ENCODE peak calls at places on chromosome 1, in four cellular contexts. S, G, Q and V are unnamed samples.

GRCh38 chr1:11782127-11782708 is 20.2 kb downstream of the C1orf167 start:
- DNase-seq in S (no peak), G (no peak), Q (no peak), V (no peak)

GRCh38 chr1:180527270-180527669 is 24.9 kb upstream of the ACBD6 start:
- DNase-seq in Q (peak), G (no peak), S (peak), V (no peak)

GRCh38 chr1:245500546-245500945 is 345.8 kb downstream of the KIF26B start:
- DNase-seq in S (peak), G (no peak), Q (no peak), V (peak)

GRCh38 chr1:98406346-98407088 is 255.0 kb upstream of the SNX7 start:
- DNase-seq in Q (no peak), G (no peak), S (no peak), V (no peak)

GRCh38 chr1:229848762-229849677 is 218.0 kb upstream of the GALNT2 start:
- DNase-seq in Q (peak), G (no peak), S (peak), V (peak)

GRCh38 chr1:169392406-169392805 is 24.4 kb downstream of the BLZF1 start:
- DNase-seq in S (peak), Q (no peak), G (no peak), V (no peak)

GRCh38 chr1:61089338-61089737 is 7.0 kb downstream of the NFIA start:
- DNase-seq in Q (no peak), S (no peak), G (no peak), V (no peak)

GRCh38 chr1:223421025-223421424 is 27.8 kb downstream of the CCDC185 start:
- DNase-seq in Q (no peak), G (no peak), S (no peak), V (no peak)

GRCh38 chr1:30966690-30967369 is 58.3 kb upstream of the SDC3 start:
- DNase-seq in S (no peak), G (no peak), Q (peak), V (peak)

GRCh38 chr1:156284762-156285161 is 637 bp downstream of the TMEM79 start:
- DNase-seq in Q (no peak), S (no peak), G (no peak), V (no peak)

GRCh38 chr1:156282479-156283222 is at the start of gene SMG5:
- DNase-seq in S (peak), Q (peak), G (peak), V (peak)

GRCh38 chr1:156286061-156286460 is 1.9 kb downstream of the TMEM79 start:
- DNase-seq in G (no peak), Q (no peak), S (no peak), V (no peak)

GRCh38 chr1:156284112-156284511 is at the start of gene TMEM79:
- DNase-seq in Q (peak), S (no peak), G (no peak), V (no peak)

GRCh38 chr1:156285437-156285836 is 1.3 kb downstream of the TMEM79 start:
- DNase-seq in G (no peak), S (no peak), Q (no peak), V (no peak)
- H2BK5ac ChIP-seq in G (no peak), S (no peak), Q (no peak), V (no peak)

GRCh38 chr1:67747667-67748066 is 62.7 kb downstream of the GADD45A start:
- DNase-seq in Q (peak), S (no peak), G (no peak), V (no peak)
- H2BK5ac ChIP-seq in Q (no peak), S (peak), G (no peak), V (peak)

GRCh38 chr1:942864-943533 is 16.1 kb downstream of the NOC2L start:
- DNase-seq in Q (no peak), S (no peak), G (no peak), V (peak)
- H2BK5ac ChIP-seq in Q (no peak), S (peak), G (no peak), V (no peak)

GRCh38 chr1:53116933-53117332 is 25.5 kb downstream of the SLC1A7 start:
- DNase-seq in S (no peak), Q (no peak), G (no peak), V (no peak)
- H2BK5ac ChIP-seq in S (no peak), Q (no peak), G (no peak), V (no peak)

GRCh38 chr1:25169168-25169567 is 63.1 kb downstream of the SYF2 start:
- DNase-seq in S (no peak), G (no peak), Q (no peak), V (no peak)

GRCh38 chr1:25168193-25169071 is 63.9 kb downstream of the SYF2 start:
- DNase-seq in Q (no peak), G (no peak), S (no peak), V (no peak)

GRCh38 chr1:25166847-25167246 is 65.5 kb downstream of the SYF2 start:
- DNase-seq in Q (no peak), G (no peak), S (no peak), V (no peak)

GRCh38 chr1:25169610-25170009 is 62.7 kb downstream of the SYF2 start:
- DNase-seq in S (no peak), G (no peak), Q (no peak), V (no peak)

DNA sequence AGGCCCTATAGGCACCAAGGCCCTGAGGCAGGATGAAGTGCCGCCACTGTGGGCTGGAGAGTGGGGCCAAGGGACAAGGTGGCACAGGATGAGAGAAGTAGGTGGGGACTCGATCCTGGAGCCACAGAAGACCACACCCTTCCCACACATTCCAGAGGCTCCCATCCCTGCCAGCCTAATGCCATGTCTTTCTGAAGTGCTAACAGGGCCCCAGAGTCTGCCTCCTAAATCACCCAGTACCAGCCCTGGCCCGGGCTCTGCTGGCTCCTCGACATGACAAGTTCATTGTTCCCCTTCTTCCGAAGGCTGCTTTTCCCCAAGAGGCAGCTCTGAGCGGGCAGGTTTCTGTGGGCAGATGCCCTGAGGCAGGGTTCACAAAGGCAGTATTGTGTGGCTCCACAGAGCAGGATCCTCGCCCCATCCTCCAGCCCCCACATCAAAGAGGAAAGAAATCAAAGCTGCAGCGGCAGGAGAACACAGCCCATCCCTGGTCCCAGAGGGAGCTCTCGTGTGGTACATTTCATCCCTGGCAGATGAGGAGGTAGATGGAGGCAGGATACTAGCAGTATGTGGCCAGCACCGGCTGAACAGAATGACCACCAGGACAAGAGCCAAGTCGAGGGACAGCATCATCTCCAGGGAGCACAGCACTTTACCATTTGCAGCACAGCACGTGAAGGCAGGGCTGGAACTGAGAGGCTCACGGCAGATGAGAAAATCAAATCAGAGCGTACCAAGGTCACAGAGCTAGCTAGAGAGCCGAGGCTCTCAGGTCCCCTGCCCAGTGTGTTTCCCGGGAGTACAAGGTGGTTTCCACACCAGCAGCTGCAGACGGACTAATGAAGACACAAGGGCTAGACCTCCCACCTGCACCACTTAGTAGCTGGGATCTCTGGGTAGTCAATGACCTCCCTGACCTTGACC is 64.8 kb downstream of the SYF2 start:
- DNase-seq in G (no peak), S (no peak), Q (no peak), V (no peak)
- H2BK5ac ChIP-seq in G (no peak), S (no peak), Q (no peak), V (no peak)

DNA sequence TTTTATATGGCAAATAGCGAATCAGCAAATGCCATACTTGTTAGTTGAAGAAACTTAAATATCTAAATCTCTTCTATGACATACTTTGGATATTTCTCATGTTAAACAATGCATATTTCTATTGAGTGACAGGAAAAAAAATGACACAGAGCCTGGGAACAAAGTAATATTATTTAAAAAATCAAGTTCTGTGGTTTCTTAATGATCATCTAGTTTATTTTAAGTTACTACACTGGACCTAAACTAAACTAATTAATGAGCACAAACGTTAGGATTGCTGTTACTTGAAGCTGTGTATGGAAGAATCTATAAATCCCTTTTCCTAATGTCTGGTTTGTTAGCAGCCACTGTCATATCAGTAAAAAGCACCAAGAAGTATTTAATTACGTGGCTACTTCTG is 981.5 kb upstream of the B3GALT2 start:
- DNase-seq in S (no peak), Q (peak), G (no peak), V (no peak)
- H2BK5ac ChIP-seq in S (no peak), Q (no peak), G (no peak), V (no peak)

DNA sequence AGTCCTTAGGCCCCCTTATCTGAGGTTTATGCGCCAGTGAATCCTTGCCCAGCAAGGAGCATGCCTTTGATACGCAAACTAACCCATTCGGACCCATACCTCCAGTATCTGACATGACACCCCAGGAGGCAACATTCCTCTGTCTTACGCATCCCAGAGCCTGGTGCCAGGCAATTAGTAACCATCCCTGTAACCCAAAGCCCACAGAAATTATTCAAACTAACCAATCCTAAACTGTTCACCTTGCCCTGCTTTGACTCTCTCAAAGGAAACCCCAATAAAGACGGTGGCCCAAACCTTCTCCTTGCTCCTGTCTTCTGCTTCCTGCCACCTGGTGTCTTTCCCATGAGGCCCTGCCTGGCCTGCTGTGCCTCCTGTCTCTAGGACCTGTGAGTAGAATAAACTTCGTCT is 36.4 kb downstream of the ZNF496 start:
- DNase-seq in S (peak), G (peak), Q (no peak), V (no peak)
- H2BK5ac ChIP-seq in S (peak), G (no peak), Q (no peak), V (peak)